ENCODE peak calls at places on chromosomes 4 and X, in ten cellular contexts. One of them, this sample, is unnamed.

GRCh38 chrX:120090208-120090607 is 12.7 kb upstream of the RHOXF2B start:
- DNase-seq in A549: no peak
- DNase-seq in esophagus squamous epithelium: no peak
- DNase-seq in PC-3: no peak
- DNase-seq in heart right ventricle: no peak
- DNase-seq in stomach: no peak
- DNase-seq in MM.1S: no peak
- DNase-seq in CD8-positive, alpha-beta T cell: no peak
- DNase-seq in heart left ventricle: no peak
- DNase-seq in spleen: no peak
- DNase-seq in this sample: no peak

GRCh38 chr4:110085131-110085530 is 113.3 kb downstream of the ELOVL6 start:
- DNase-seq in A549: no peak
- DNase-seq in esophagus squamous epithelium: no peak
- DNase-seq in PC-3: peak; percentile 26
- DNase-seq in heart right ventricle: no peak
- DNase-seq in stomach: peak; percentile 77
- DNase-seq in MM.1S: peak; percentile 31
- DNase-seq in CD8-positive, alpha-beta T cell: peak; percentile 19
- DNase-seq in heart left ventricle: no peak
- DNase-seq in spleen: no peak
- DNase-seq in this sample: peak; percentile 93

GRCh38 chrX:56975611-56976010 is 19.7 kb downstream of the SPIN3 start:
- DNase-seq in A549: no peak
- DNase-seq in esophagus squamous epithelium: no peak
- DNase-seq in PC-3: no peak
- DNase-seq in heart right ventricle: no peak
- DNase-seq in stomach: no peak
- DNase-seq in MM.1S: no peak
- DNase-seq in CD8-positive, alpha-beta T cell: no peak
- DNase-seq in heart left ventricle: no peak
- DNase-seq in spleen: no peak
- DNase-seq in this sample: no peak

GRCh38 chrX:44872319-44872816 is 620 bp upstream of the KDM6A start:
- DNase-seq in A549: peak; percentile 40
- DNase-seq in esophagus squamous epithelium: no peak
- DNase-seq in PC-3: peak; percentile 24
- DNase-seq in heart right ventricle: no peak
- DNase-seq in stomach: peak; percentile 61
- DNase-seq in MM.1S: no peak
- DNase-seq in CD8-positive, alpha-beta T cell: peak; percentile 14
- DNase-seq in heart left ventricle: peak; percentile 65
- DNase-seq in spleen: peak; percentile 94
- DNase-seq in this sample: peak; percentile 63

GRCh38 chr4:24923550-24923949 is 10.7 kb upstream of the CCDC149 start:
- DNase-seq in A549: no peak
- DNase-seq in esophagus squamous epithelium: no peak
- DNase-seq in PC-3: no peak
- DNase-seq in heart right ventricle: no peak
- DNase-seq in stomach: no peak
- DNase-seq in MM.1S: no peak
- DNase-seq in CD8-positive, alpha-beta T cell: no peak
- DNase-seq in heart left ventricle: no peak
- DNase-seq in spleen: no peak
- DNase-seq in this sample: no peak

GRCh38 chr4:152635876-152636275 is 43.9 kb downstream of the TMEM154 start:
- DNase-seq in A549: no peak
- DNase-seq in esophagus squamous epithelium: no peak
- DNase-seq in PC-3: no peak
- DNase-seq in heart right ventricle: no peak
- DNase-seq in stomach: no peak
- DNase-seq in MM.1S: no peak
- DNase-seq in CD8-positive, alpha-beta T cell: no peak
- DNase-seq in heart left ventricle: no peak
- DNase-seq in spleen: no peak
- DNase-seq in this sample: no peak

GRCh38 chrX:123481908-123482873 is 250.7 kb downstream of the THOC2 start:
- DNase-seq in A549: no peak
- DNase-seq in esophagus squamous epithelium: no peak
- DNase-seq in PC-3: no peak
- DNase-seq in heart right ventricle: no peak
- DNase-seq in stomach: no peak
- DNase-seq in MM.1S: no peak
- DNase-seq in CD8-positive, alpha-beta T cell: no peak
- DNase-seq in heart left ventricle: no peak
- DNase-seq in spleen: no peak
- DNase-seq in this sample: no peak

GRCh38 chr4:107036602-107037151 is 564 bp upstream of the DKK2 start:
- DNase-seq in A549: no peak
- DNase-seq in esophagus squamous epithelium: no peak
- DNase-seq in PC-3: no peak
- DNase-seq in heart right ventricle: no peak
- DNase-seq in stomach: no peak
- DNase-seq in MM.1S: no peak
- DNase-seq in CD8-positive, alpha-beta T cell: no peak
- DNase-seq in heart left ventricle: peak; percentile 37
- DNase-seq in spleen: no peak
- DNase-seq in this sample: no peak

GRCh38 chr4:38160487-38161207 is 200.4 kb downstream of the PTTG2 start:
- DNase-seq in A549: peak; percentile 60
- DNase-seq in esophagus squamous epithelium: no peak
- DNase-seq in PC-3: peak; percentile 76
- DNase-seq in heart right ventricle: no peak
- DNase-seq in stomach: no peak
- DNase-seq in MM.1S: no peak
- DNase-seq in CD8-positive, alpha-beta T cell: no peak
- DNase-seq in heart left ventricle: no peak
- DNase-seq in spleen: no peak
- DNase-seq in this sample: peak; percentile 59

GRCh38 chr4:69517674-69518073 is 22.0 kb upstream of the UGT2B4 start:
- DNase-seq in A549: no peak
- DNase-seq in esophagus squamous epithelium: no peak
- DNase-seq in PC-3: peak; percentile 18
- DNase-seq in heart right ventricle: no peak
- DNase-seq in stomach: no peak
- DNase-seq in MM.1S: no peak
- DNase-seq in CD8-positive, alpha-beta T cell: no peak
- DNase-seq in heart left ventricle: no peak
- DNase-seq in spleen: no peak
- DNase-seq in this sample: no peak

GRCh38 chr4:47383829-47384427 is 79.6 kb downstream of the COMMD8 start:
- DNase-seq in A549: peak; percentile 1
- DNase-seq in esophagus squamous epithelium: no peak
- DNase-seq in PC-3: peak; percentile 40
- DNase-seq in heart right ventricle: no peak
- DNase-seq in stomach: no peak
- DNase-seq in MM.1S: peak; percentile 45
- DNase-seq in CD8-positive, alpha-beta T cell: no peak
- DNase-seq in heart left ventricle: no peak
- DNase-seq in spleen: no peak
- DNase-seq in this sample: no peak

GRCh38 chr4:48490680-48491513 is 845 bp downstream of the ZAR1 start:
- DNase-seq in A549: no peak
- DNase-seq in esophagus squamous epithelium: no peak
- DNase-seq in PC-3: no peak
- DNase-seq in heart right ventricle: no peak
- DNase-seq in stomach: no peak
- DNase-seq in MM.1S: no peak
- DNase-seq in CD8-positive, alpha-beta T cell: no peak
- DNase-seq in heart left ventricle: no peak
- DNase-seq in spleen: peak; percentile 76
- DNase-seq in this sample: peak; percentile 48

GRCh38 chrX:40530471-40530870 is 50.3 kb upstream of the ATP6AP2 start:
- DNase-seq in A549: no peak
- DNase-seq in esophagus squamous epithelium: no peak
- DNase-seq in PC-3: no peak
- DNase-seq in heart right ventricle: no peak
- DNase-seq in stomach: no peak
- DNase-seq in MM.1S: no peak
- DNase-seq in CD8-positive, alpha-beta T cell: no peak
- DNase-seq in heart left ventricle: no peak
- DNase-seq in spleen: no peak
- DNase-seq in this sample: no peak

GRCh38 chr4:167581449-167581965 is 347.2 kb upstream of the SPOCK3 start:
- DNase-seq in A549: no peak
- DNase-seq in esophagus squamous epithelium: no peak
- DNase-seq in PC-3: no peak
- DNase-seq in heart right ventricle: peak; percentile 6
- DNase-seq in stomach: no peak
- DNase-seq in MM.1S: no peak
- DNase-seq in CD8-positive, alpha-beta T cell: no peak
- DNase-seq in heart left ventricle: peak; percentile 45
- DNase-seq in spleen: peak; percentile 58
- DNase-seq in this sample: no peak

GRCh38 chrX:49089553-49089952 is 9.9 kb upstream of the WDR45 start:
- DNase-seq in A549: no peak
- DNase-seq in esophagus squamous epithelium: no peak
- DNase-seq in PC-3: no peak
- DNase-seq in heart right ventricle: no peak
- DNase-seq in stomach: no peak
- DNase-seq in MM.1S: no peak
- DNase-seq in CD8-positive, alpha-beta T cell: no peak
- DNase-seq in heart left ventricle: no peak
- DNase-seq in spleen: no peak
- DNase-seq in this sample: no peak

GRCh38 chr4:115376866-115377265 is 263.4 kb upstream of the NDST4 start:
- DNase-seq in A549: no peak
- DNase-seq in esophagus squamous epithelium: no peak
- DNase-seq in PC-3: no peak
- DNase-seq in heart right ventricle: no peak
- DNase-seq in stomach: no peak
- DNase-seq in MM.1S: no peak
- DNase-seq in CD8-positive, alpha-beta T cell: no peak
- DNase-seq in heart left ventricle: no peak
- DNase-seq in spleen: no peak
- DNase-seq in this sample: no peak

GRCh38 chr4:136036744-136037143 is 1495.5 kb downstream of the PCDH18 start:
- DNase-seq in A549: no peak
- DNase-seq in esophagus squamous epithelium: no peak
- DNase-seq in PC-3: peak; percentile 33
- DNase-seq in heart right ventricle: no peak
- DNase-seq in stomach: no peak
- DNase-seq in MM.1S: no peak
- DNase-seq in CD8-positive, alpha-beta T cell: no peak
- DNase-seq in heart left ventricle: no peak
- DNase-seq in spleen: no peak
- DNase-seq in this sample: no peak

GRCh38 chrX:19792412-19792811 is 95.0 kb downstream of the SH3KBP1 start:
- DNase-seq in A549: no peak
- DNase-seq in esophagus squamous epithelium: no peak
- DNase-seq in PC-3: no peak
- DNase-seq in heart right ventricle: no peak
- DNase-seq in stomach: no peak
- DNase-seq in MM.1S: no peak
- DNase-seq in CD8-positive, alpha-beta T cell: no peak
- DNase-seq in heart left ventricle: no peak
- DNase-seq in spleen: no peak
- DNase-seq in this sample: no peak

GRCh38 chrX:18410038-18410437 is 15.4 kb upstream of the CDKL5 start:
- DNase-seq in A549: peak; percentile 34
- DNase-seq in esophagus squamous epithelium: no peak
- DNase-seq in PC-3: peak; percentile 60
- DNase-seq in heart right ventricle: no peak
- DNase-seq in stomach: no peak
- DNase-seq in MM.1S: no peak
- DNase-seq in CD8-positive, alpha-beta T cell: no peak
- DNase-seq in heart left ventricle: no peak
- DNase-seq in spleen: no peak
- DNase-seq in this sample: no peak
- TF ChIP-seq CTCF in A549: peak; percentile 65
- TF ChIP-seq CTCF in esophagus squamous epithelium: peak; percentile 4
- TF ChIP-seq CTCF in PC-3: peak; percentile 65
- TF ChIP-seq CTCF in heart right ventricle: no peak
- TF ChIP-seq CTCF in stomach: no peak
- TF ChIP-seq CTCF in MM.1S: no peak
- TF ChIP-seq CTCF in CD8-positive, alpha-beta T cell: no peak
- TF ChIP-seq CTCF in heart left ventricle: peak; percentile 32
- TF ChIP-seq CTCF in spleen: no peak
- TF ChIP-seq CTCF in this sample: no peak

DNA sequence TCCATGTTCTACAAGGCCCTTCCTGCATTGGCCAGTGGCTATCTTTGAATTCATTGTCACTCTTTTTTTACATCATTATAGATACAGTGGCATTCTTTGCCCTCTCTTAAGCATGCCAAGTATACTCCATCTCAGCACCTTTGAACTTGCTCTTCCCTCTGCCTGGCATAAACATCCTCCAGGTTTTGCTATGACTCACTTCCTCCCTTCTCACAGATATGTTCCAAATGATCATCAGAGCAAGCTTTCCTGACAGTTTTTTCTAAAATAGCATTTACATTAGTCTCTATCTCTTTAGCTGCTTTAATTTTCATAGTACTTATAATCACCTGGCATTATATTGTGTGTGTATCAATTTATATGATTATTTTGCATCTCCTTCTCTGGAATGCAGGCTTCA is 553.3 kb upstream of the MAGEB2 start:
- DNase-seq in A549: peak; percentile 38
- DNase-seq in esophagus squamous epithelium: no peak
- DNase-seq in PC-3: peak; percentile 73
- DNase-seq in heart right ventricle: no peak
- DNase-seq in stomach: no peak
- DNase-seq in MM.1S: no peak
- DNase-seq in CD8-positive, alpha-beta T cell: no peak
- DNase-seq in heart left ventricle: no peak
- DNase-seq in spleen: no peak
- DNase-seq in this sample: no peak
- H3K27ac ChIP-seq in A549: peak overlapping the region; percentile 98
- H3K27ac ChIP-seq in esophagus squamous epithelium: peak overlapping the region; percentile 3
- H3K27ac ChIP-seq in PC-3: peak overlapping the region; percentile 100
- H3K27ac ChIP-seq in heart right ventricle: no peak overlapping the region
- H3K27ac ChIP-seq in stomach: peak overlapping the region; percentile 14
- H3K27ac ChIP-seq in MM.1S: no peak overlapping the region
- H3K27ac ChIP-seq in CD8-positive, alpha-beta T cell: no peak overlapping the region
- H3K27ac ChIP-seq in heart left ventricle: no peak overlapping the region
- H3K27ac ChIP-seq in spleen: no peak overlapping the region
- H3K27ac ChIP-seq in this sample: no peak overlapping the region

GRCh38 chr4:185888676-185889075 is 76.7 kb upstream of the SORBS2 start:
- DNase-seq in A549: no peak
- DNase-seq in esophagus squamous epithelium: no peak
- DNase-seq in PC-3: no peak
- DNase-seq in heart right ventricle: no peak
- DNase-seq in stomach: no peak
- DNase-seq in MM.1S: no peak
- DNase-seq in CD8-positive, alpha-beta T cell: no peak
- DNase-seq in heart left ventricle: no peak
- DNase-seq in spleen: no peak
- DNase-seq in this sample: no peak
- TF ChIP-seq CTCF in A549: no peak
- TF ChIP-seq CTCF in esophagus squamous epithelium: no peak
- TF ChIP-seq CTCF in PC-3: no peak
- TF ChIP-seq CTCF in heart right ventricle: no peak
- TF ChIP-seq CTCF in stomach: no peak
- TF ChIP-seq CTCF in MM.1S: no peak
- TF ChIP-seq CTCF in CD8-positive, alpha-beta T cell: no peak
- TF ChIP-seq CTCF in heart left ventricle: no peak
- TF ChIP-seq CTCF in spleen: no peak
- TF ChIP-seq CTCF in this sample: no peak

DNA sequence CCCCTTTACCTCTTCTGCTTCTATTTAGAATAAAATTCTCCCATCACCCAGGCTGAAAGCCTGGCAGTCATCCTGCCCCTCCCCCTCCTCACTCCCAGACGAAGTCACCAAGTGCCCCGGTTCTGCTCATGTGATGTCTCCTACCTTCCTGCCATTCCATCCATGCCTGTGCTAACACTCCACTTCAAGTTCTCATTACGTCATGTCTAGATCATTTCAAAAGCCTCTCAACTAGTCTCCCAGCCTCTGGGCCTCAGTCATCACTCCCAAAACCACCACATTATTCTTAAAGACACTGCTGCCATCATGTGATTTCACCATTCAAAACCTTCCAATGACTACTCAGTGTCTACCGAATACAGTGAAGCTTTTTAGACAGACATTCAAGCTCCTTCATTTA is 17.2 kb upstream of the HOPX start:
- DNase-seq in A549: no peak
- DNase-seq in esophagus squamous epithelium: no peak
- DNase-seq in PC-3: no peak
- DNase-seq in heart right ventricle: no peak
- DNase-seq in stomach: no peak
- DNase-seq in MM.1S: no peak
- DNase-seq in CD8-positive, alpha-beta T cell: no peak
- DNase-seq in heart left ventricle: no peak
- DNase-seq in spleen: no peak
- DNase-seq in this sample: no peak
- H3K27ac ChIP-seq in A549: no peak overlapping the region
- H3K27ac ChIP-seq in esophagus squamous epithelium: no peak overlapping the region
- H3K27ac ChIP-seq in PC-3: no peak overlapping the region
- H3K27ac ChIP-seq in heart right ventricle: no peak overlapping the region
- H3K27ac ChIP-seq in stomach: no peak overlapping the region
- H3K27ac ChIP-seq in MM.1S: no peak overlapping the region
- H3K27ac ChIP-seq in CD8-positive, alpha-beta T cell: no peak overlapping the region
- H3K27ac ChIP-seq in heart left ventricle: no peak overlapping the region
- H3K27ac ChIP-seq in spleen: no peak overlapping the region
- H3K27ac ChIP-seq in this sample: no peak overlapping the region

This sample was measured in colonic mucosa.